ENCODE peak calls at places on chromosomes 5 and 9, in seven cellular contexts. D is K562, F is psoas muscle, T is adipocyte, N is thyroid gland, H is heart right ventricle, I is choroid plexus epithelial cell. E is an unnamed sample.

GRCh38 chr5:165055476-165055875 is 1550.1 kb downstream of the MAT2B start:
- DNase-seq in I (no peak), D (no peak), H (no peak), N (no peak), T (no peak), F (no peak), E (no peak)

GRCh38 chr9:108073823-108074222 is 584.3 kb upstream of the KLF4 start:
- DNase-seq in N (no peak), F (no peak), H (no peak), T (no peak), D (no peak), I (no peak), E (no peak)

GRCh38 chr9:117034862-117035261 is 347.8 kb downstream of the TRIM32 start:
- DNase-seq in I (peak), H (no peak), T (no peak), N (no peak), D (no peak), F (no peak), E (no peak)

GRCh38 chr5:23208959-23209431 is 298.4 kb upstream of the PRDM9 start:
- DNase-seq in N (no peak), T (peak), D (peak), F (no peak), I (peak), H (peak), E (no peak)

GRCh38 chr5:105817416-105817815 is 1853.3 kb downstream of the EFNA5 start:
- DNase-seq in I (no peak), H (no peak), T (peak), D (no peak), N (no peak), F (no peak), E (no peak)

GRCh38 chr5:44332360-44332971 is 56.8 kb downstream of the FGF10 start:
- DNase-seq in N (no peak), F (no peak), I (peak), D (peak), T (peak), H (no peak), E (peak)

GRCh38 chr9:116087751-116088194 is 65.8 kb upstream of the PAPPA start:
- DNase-seq in F (no peak), I (peak), D (no peak), N (no peak), T (peak), H (no peak), E (peak)

GRCh38 chr9:113879906-113880305 is 3.8 kb downstream of the ZNF618 start:
- DNase-seq in I (peak), F (no peak), N (no peak), D (no peak), T (no peak), H (no peak), E (no peak)

GRCh38 chr9:78557540-78557939 is 260.6 kb downstream of the PSAT1 start:
- DNase-seq in D (no peak), F (no peak), N (no peak), I (no peak), T (no peak), H (no peak), E (no peak)

GRCh38 chr9:124110307-124110915 is 98.8 kb downstream of the LHX2 start:
- DNase-seq in I (peak), N (peak), D (peak), T (peak), H (peak), F (peak), E (peak)

GRCh38 chr5:172276214-172276613 is 7.3 kb downstream of the UBTD2 start:
- DNase-seq in N (no peak), I (peak), H (no peak), T (peak), F (no peak), D (no peak), E (peak)

GRCh38 chr5:32523625-32524024 is 61.7 kb upstream of the SUB1 start:
- DNase-seq in H (no peak), F (no peak), I (no peak), N (no peak), D (no peak), T (no peak), E (no peak)

GRCh38 chr5:139368613-139369012 is 14.5 kb downstream of the SLC23A1 start:
- DNase-seq in F (no peak), I (peak), T (no peak), N (no peak), H (no peak), D (no peak), E (no peak)

GRCh38 chr5:106415541-106415940 is 1255.2 kb downstream of the EFNA5 start:
- DNase-seq in N (no peak), F (no peak), H (no peak), D (no peak), I (peak), T (peak), E (peak)

GRCh38 chr9:130426883-130427282 is 17.9 kb upstream of the ASS1 start:
- DNase-seq in D (no peak), T (no peak), I (peak), H (peak), N (no peak), F (peak), E (peak)

DNA sequence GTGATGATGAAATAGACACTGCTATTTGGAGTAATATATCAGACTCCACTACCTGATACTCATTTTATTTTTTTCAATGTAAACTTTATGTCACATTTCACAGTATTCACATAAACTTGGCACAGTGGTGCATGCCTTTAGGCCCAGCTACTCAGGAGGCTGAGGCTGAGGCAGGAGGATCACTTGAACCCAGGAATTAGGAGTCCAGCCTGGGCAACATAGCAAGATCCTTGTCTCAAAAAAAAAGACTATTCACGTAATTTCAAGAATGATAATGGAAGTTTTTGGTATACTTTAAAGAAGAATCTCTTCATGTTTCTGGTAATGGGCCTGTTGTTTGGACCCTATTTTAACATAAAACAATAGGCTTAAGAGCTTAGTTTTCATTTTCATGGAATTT is 47.4 kb downstream of the SLC25A51 start:
- DNase-seq in I (no peak), T (no peak), D (no peak), F (no peak), H (no peak), N (no peak), E (no peak)
- H3K4me3 ChIP-seq in I (no peak), T (no peak), D (no peak), F (no peak), H (no peak), N (no peak), E (no peak)

DNA sequence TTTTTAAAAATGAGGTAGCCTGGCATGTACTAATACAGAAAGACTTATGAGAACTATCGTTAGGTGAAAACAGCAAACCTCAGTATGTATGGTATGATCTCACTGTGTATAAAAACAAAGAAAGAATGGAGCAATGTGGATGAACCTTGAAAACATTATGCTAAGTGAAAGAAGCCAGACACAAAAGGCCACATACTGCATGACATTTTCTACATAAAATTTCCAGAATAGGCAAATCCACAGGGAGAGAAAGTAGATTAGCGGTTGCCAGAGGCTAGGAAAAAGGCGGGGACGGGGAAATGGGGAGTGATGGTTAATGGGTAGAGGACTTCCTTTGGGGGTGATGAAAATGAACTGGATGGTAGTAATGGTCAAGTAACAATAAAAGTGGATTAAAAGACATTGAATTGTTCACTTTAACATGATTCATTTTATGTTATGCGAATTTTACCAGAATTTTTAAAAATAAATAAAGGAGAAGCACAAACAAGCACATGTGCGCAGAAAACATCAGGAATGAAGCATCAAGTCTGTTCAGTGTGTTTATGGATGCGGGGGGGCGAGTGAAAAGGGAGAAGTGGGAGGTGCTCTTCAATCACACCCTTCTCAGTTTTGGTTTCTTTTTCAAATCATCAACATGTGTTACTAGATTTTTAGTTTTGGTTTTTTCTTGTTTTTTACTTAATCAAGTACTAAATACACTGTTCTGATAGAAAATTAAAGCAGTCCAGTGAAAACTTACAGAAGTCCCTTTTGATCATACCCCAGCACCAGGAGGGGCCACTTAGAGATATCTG is 16.3 kb downstream of the ROR2 start:
- DNase-seq in T (no peak), I (peak), D (peak), F (no peak), N (no peak), H (no peak), E (no peak)
- H3K4me3 ChIP-seq in T (no peak), I (no peak), D (no peak), F (no peak), N (no peak), H (no peak), E (no peak)

DNA sequence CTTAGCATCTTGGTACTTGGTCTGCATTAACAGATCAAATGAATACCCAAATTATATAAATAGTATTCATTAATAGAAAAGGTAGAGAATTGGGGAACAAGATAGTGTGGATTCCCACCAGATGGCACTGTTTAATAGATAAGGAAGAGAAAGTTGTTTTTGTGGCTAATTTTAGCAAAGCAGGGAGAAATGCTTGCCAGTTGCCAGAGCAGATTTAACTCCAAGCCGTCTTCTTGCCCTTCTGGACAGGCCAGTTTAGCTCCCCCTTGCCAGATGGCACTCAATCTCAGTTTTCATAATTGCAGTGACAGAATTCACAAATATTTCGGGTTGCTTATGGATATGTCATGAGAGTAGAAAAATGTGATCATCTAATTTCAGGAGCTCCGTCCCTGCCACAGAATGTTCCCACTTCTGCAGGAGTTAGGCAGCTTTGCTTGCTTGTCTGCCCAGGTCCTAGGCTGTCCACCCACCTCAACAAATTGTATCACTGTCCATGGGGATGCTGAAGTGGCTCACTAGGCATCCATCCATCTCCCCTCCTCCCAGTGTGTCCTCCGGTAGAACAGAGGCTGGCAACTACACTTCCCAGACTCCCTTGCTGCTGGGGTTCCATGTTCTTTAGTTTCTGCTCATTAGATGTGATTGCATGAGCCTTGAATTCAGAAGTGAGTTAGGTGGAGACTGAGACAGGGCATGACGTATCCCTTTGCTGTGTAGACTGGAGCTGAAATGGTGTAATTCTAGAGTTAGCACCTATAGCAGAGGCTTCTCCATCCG is 11.8 kb upstream of the HEXB start:
- DNase-seq in I (peak), N (no peak), F (no peak), T (peak), D (no peak), H (peak), E (peak)
- H3K4me3 ChIP-seq in I (peak), N (no peak), F (peak), T (peak), D (no peak), H (peak), E (peak)

DNA sequence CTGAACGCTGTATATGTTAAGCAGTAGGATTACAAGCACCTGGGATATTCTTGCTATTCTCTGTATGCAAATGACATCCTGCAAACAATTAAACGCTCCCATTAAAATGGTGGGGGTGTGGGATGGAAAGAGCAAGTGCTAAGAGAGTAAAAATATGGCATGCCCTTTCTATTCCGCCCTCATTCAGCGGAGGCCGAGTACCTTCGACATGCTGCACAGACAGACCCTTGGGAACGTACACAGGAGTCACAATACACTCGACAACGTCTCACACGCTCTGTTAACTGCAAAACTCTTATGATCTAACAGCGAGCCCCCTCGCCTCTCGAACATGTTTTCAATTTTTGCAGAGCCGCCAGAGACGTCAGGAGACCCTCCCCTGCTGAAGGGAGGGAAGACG is 322.2 kb downstream of the CEMIP2 start:
- DNase-seq in T (no peak), I (no peak), H (no peak), F (no peak), N (no peak), D (no peak), E (no peak)
- H3K4me3 ChIP-seq in T (peak), I (no peak), H (no peak), F (peak), N (no peak), D (no peak), E (no peak)

DNA sequence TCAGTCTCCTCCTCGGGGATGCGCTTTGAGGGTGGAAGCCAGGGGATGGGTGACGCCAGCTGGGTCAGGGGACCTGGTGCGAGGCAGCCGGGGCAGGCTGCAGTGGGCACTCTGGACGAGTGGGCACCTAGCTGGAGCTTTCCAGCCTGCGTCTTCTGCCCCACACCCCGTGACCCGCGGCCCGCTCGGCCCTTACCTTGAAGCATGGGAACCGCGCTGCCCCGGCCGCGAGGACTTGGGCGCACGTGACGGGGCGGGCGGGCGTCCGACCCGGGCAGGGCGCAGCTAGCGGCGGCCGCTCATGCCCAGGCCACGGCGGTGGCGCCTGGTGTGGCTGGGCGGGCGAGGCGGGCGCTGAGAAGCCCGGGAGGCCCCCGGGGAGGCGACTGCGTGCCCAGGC is 308 bp downstream of the FAM163B start:
- DNase-seq in T (no peak), D (no peak), H (no peak), I (no peak), N (no peak), F (no peak), E (no peak)
- H3K4me3 ChIP-seq in T (no peak), D (no peak), H (no peak), I (no peak), N (no peak), F (no peak), E (no peak)

GRCh38 chr9:136792321-136793062 is 1.3 kb downstream of the TMEM141 start:
- DNase-seq in I (no peak), N (peak), H (no peak), T (no peak), D (no peak), F (no peak), E (no peak)
- H3K4me3 ChIP-seq in I (no peak), N (no peak), H (peak), T (peak), D (peak), F (peak), E (peak)

E was measured in AG10803.